ENCODE peak calls at places on chromosomes 11 and 22, in four cellular contexts. H, W, Z and X are unnamed samples.

GRCh38 chr11:61959026-61959608 is 8.3 kb downstream of the FTH1 start:
- DNase-seq in Z (no peak), W (no peak), H (no peak), X (no peak)

GRCh38 chr11:128908391-128909246 is 17.5 kb downstream of the KCNJ5 start:
- DNase-seq in Z (peak; percentile 33), H (peak; percentile 84), W (no peak), X (no peak)

GRCh38 chr22:47160141-47160541 is 397.7 kb downstream of the TBC1D22A start:
- DNase-seq in H (no peak), Z (no peak), W (no peak), X (no peak)

GRCh38 chr11:110349109-110349996 is 52.9 kb upstream of the RDX start:
- DNase-seq in H (no peak), W (peak; percentile 59), Z (no peak), X (peak; percentile 29)

GRCh38 chr11:83033972-83034672 is 37.6 kb downstream of the RAB30 start:
- DNase-seq in W (no peak), Z (peak; percentile 81), H (no peak), X (no peak)

GRCh38 chr11:78714539-78714938 is 139.9 kb upstream of the NARS2 start:
- DNase-seq in W (no peak), Z (no peak), H (no peak), X (no peak)

GRCh38 chr22:48234011-48234410 is 1471.6 kb downstream of the TBC1D22A start:
- DNase-seq in Z (no peak), W (no peak), H (no peak), X (no peak)

GRCh38 chr22:18112440-18112839 is 1.8 kb downstream of the TUBA8 start:
- DNase-seq in W (no peak), Z (no peak), H (no peak), X (no peak)

GRCh38 chr11:103433380-103433779 is 324.2 kb downstream of the DYNC2H1 start:
- DNase-seq in Z (peak; percentile 44), H (peak; percentile 97), W (no peak), X (no peak)

GRCh38 chr11:101128571-101129202 is 926 bp downstream of the PGR start:
- DNase-seq in W (no peak), H (no peak), Z (no peak), X (no peak)

GRCh38 chr11:19327280-19327679 is 86.5 kb upstream of the E2F8 start:
- DNase-seq in W (no peak), H (no peak), Z (no peak), X (no peak)

GRCh38 chr11:60570970-60571369 is 55.8 kb downstream of the MS4A13 start:
- DNase-seq in H (no peak), W (no peak), Z (no peak), X (no peak)

GRCh38 chr11:46410021-46410420 is 18.4 kb upstream of the CHRM4 start:
- DNase-seq in W (no peak), Z (no peak), H (no peak), X (no peak)

GRCh38 chr11:60955566-60955965 is 3.6 kb upstream of the SLC15A3 start:
- DNase-seq in H (no peak), Z (no peak), W (no peak), X (no peak)

GRCh38 chr22:49769691-49770315 is 57.9 kb downstream of the BRD1 start:
- DNase-seq in Z (no peak), H (no peak), W (no peak), X (no peak)

GRCh38 chr22:24154826-24155225 is 26.5 kb upstream of the SUSD2 start:
- DNase-seq in H (no peak), W (no peak), Z (no peak), X (no peak)